ENCODE peak calls at places on chromosome 4, in four cellular contexts. L is lower leg skin, K is body of pancreas, H is suprapubic skin. S is an unnamed sample.

GRCh38 chr4:186342582-186342981 is 76.6 kb downstream of the F11 start:
- DNase-seq in L (no peak), K (no peak), H (no peak), S (no peak)

GRCh38 chr4:46484881-46485280 is 95.0 kb upstream of the GABRA2 start:
- DNase-seq in L (no peak), H (no peak), K (no peak), S (no peak)

GRCh38 chr4:29927895-29928294 is 792.3 kb upstream of the PCDH7 start:
- DNase-seq in K (no peak), H (no peak), L (no peak), S (no peak)

GRCh38 chr4:183099537-183100297 is 660 bp downstream of the WWC2 start:
- DNase-seq in L (peak; percentile 88), K (peak; percentile 57), H (peak; percentile 77), S (no peak)

GRCh38 chr4:80036949-80037348 is 36.1 kb downstream of the ANTXR2 start:
- DNase-seq in L (no peak), H (no peak), K (no peak), S (no peak)

GRCh38 chr4:154049457-154050181 is 260.7 kb upstream of the SFRP2 start:
- DNase-seq in H (no peak), L (no peak), K (no peak), S (no peak)

GRCh38 chr4:38529189-38530115 is 134.5 kb upstream of the KLF3 start:
- DNase-seq in K (peak; percentile 45), L (no peak), H (no peak), S (no peak)

GRCh38 chr4:124067031-124067430 is 645.5 kb downstream of the ANKRD50 start:
- DNase-seq in H (no peak), K (no peak), L (no peak), S (no peak)

GRCh38 chr4:145736241-145736831 is 56.4 kb downstream of the C4orf51 start:
- DNase-seq in H (no peak), K (peak; percentile 52), L (no peak), S (peak; percentile 78)

GRCh38 chr4:182975806-182976205 is 58.6 kb upstream of the DCTD start:
- DNase-seq in L (no peak), K (no peak), H (no peak), S (no peak)

GRCh38 chr4:149928507-149928906 is 112.9 kb upstream of the IQCM start:
- DNase-seq in K (no peak), L (no peak), H (no peak), S (no peak)

GRCh38 chr4:188387134-188387791 is 248.0 kb downstream of the TRIML1 start:
- DNase-seq in H (no peak), K (no peak), L (no peak), S (no peak)

GRCh38 chr4:136457577-136457976 is 1074.7 kb downstream of the PCDH18 start:
- DNase-seq in K (no peak), L (no peak), H (no peak), S (no peak)

GRCh38 chr4:113446019-113446418 is 315.5 kb downstream of the CAMK2D start:
- DNase-seq in H (no peak), L (no peak), K (no peak), S (no peak)

GRCh38 chr4:6929339-6929734 is 19.7 kb downstream of the TBC1D14 start:
- DNase-seq in H (no peak), K (no peak), L (no peak), S (no peak)

GRCh38 chr4:6926081-6926480 is 16.5 kb downstream of the TBC1D14 start:
- DNase-seq in K (no peak), H (no peak), L (no peak), S (no peak)

GRCh38 chr4:6925357-6925836 is 15.8 kb downstream of the TBC1D14 start:
- DNase-seq in H (no peak), L (no peak), K (no peak), S (no peak)

GRCh38 chr4:6928067-6928466 is 18.4 kb downstream of the TBC1D14 start:
- DNase-seq in H (no peak), K (no peak), L (no peak), S (no peak)

GRCh38 chr4:6926681-6927478 is 17.3 kb downstream of the TBC1D14 start:
- DNase-seq in K (no peak), L (no peak), H (no peak), S (no peak)
- TF ChIP-seq POLR2A in K (no peak), L (no peak), H (peak; percentile 27), S (no peak)

GRCh38 chr4:117983541-117984451 is 50.5 kb upstream of the NDST3 start:
- DNase-seq in H (no peak), K (no peak), L (no peak), S (no peak)

GRCh38 chr4:117987464-117987863 is 46.8 kb upstream of the NDST3 start:
- DNase-seq in K (no peak), L (no peak), H (no peak), S (no peak)

GRCh38 chr4:117986331-117986730 is 48.0 kb upstream of the NDST3 start:
- DNase-seq in K (no peak), L (no peak), H (no peak), S (no peak)
- TF ChIP-seq POLR2A in K (no peak), L (no peak), H (no peak), S (no peak)

DNA sequence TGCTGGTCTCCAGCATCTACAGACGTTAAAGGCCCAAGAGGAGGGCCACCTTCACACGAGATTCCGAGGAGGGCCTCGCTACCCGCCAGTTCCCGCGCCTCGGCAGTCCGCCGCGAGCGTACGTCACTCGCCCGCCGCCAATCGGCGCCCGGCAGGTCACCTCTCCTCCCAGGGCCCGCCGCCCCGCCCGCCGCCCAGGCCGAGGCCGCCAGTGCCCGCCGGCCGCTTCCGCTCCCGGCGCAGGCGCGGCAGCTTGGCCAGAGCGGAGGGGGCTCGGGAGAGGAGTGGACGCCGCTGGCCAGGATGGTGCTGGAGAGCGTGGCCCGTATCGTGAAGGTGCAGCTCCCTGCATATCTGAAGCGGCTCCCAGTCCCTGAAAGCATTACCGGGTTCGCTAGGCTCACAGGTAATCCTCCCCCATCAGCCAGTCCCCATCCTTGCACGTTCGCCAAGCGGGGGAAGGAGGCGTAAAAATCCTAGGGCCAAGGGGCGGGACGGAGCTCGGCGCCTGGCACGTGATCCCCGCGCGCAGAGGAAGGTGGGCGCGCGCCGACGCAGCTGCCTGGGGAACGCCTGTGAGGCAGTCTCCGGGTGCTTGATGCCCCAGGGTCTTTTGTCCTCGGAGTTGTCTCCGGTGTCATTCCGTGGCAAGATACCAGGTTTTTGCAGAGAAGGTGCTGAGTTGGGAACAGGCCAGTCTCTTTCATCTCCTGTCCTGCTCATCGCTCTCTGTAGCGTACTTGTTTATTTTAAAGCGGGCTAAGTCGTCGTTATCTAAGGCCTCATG is at the start of gene CISD2:
- DNase-seq in H (peak; percentile 94), L (peak; percentile 98), K (peak; percentile 91), S (peak; percentile 91)
- TF ChIP-seq POLR2A in H (peak; percentile 69), L (peak; percentile 86), K (peak; percentile 82), S (peak; percentile 80)

GRCh38 chr4:122921971-122922876 is at the start of gene NUDT6:
- DNase-seq in H (peak; percentile 68), L (peak; percentile 85), K (peak; percentile 50), S (peak; percentile 54)
- TF ChIP-seq POLR2A in H (no peak), L (no peak), K (peak; percentile 22), S (no peak)

DNA sequence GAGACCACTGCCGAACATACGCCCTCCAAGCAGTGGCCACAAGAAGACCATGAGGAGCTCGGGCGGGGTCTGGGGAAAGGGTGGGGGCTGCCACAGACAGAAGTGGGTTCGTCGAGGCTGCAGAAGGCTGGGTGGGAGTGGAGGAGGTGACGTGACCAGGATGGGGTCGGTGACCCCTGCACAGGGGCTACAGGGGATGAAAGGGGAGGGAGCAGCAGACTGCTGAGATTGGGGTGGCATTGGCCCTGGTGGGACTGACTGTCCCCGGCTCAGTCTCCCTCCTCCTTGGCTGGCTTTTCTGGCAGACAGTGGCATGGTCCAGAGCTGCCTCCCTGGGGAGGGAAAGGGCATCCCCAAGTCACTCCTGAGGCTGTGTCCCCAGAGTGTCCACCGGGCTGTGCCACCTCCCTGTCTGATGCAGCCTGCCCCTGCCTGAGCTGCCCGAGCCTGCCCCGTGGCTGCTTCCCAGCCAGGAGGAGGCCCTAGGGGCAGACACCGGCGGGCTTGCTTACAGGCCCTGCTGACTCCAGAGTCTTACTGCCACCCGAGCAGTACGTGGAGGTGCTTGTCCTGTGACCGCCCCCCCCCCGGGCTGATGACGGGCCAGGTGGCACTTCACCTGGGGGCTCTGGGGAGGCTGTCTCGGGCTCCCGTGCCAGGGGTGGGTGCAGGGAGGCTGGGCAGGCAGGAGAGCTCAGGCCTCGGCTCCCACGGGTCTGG is 7.2 kb downstream of the SH3BP2 start:
- DNase-seq in L (peak; percentile 87), H (peak; percentile 74), K (peak; percentile 18), S (no peak)
- TF ChIP-seq POLR2A in L (no peak), H (no peak), K (no peak), S (no peak)

DNA sequence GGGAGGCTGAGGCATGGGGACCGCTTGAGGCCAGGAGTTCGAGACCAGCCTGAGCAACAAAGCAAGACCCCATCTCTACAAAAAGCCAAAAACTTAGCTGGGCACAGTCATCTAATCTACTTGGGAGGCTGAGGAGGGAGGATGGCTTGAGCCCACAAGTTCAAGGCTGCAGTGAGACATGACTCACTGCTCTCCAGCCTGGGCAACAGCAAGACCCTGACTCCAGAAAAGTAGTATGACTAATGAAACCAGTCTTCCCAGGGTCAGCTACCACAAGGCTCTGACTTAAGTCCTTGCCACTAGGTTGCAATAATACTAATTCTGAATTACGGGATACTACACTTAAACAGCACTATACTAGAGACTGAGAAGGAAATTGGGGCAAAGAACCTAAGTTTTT is 33.1 kb downstream of the ERVMER34-1 start:
- DNase-seq in H (no peak), L (no peak), K (no peak), S (no peak)
- TF ChIP-seq POLR2A in H (no peak), L (no peak), K (no peak), S (no peak)

GRCh38 chr4:155758500-155759371 is at the start of gene GUCY1B1:
- DNase-seq in H (peak; percentile 94), K (peak; percentile 93), L (peak; percentile 97), S (peak; percentile 83)
- TF ChIP-seq POLR2A in H (no peak), K (peak; percentile 71), L (no peak), S (no peak)

S was measured in breast epithelium.